ENCODE peak calls at places on chromosomes 1 and 21, in ten cellular contexts. One of them, this sample, is unnamed.

GRCh38 chr1:56583957-56584468 is 4.7 kb upstream of the PLPP3 start:
- DNase-seq in left lung: no peak
- DNase-seq in fibroblast of the aortic adventitia: no peak
- DNase-seq in bronchial epithelial cell: no peak
- DNase-seq in small intestine: no peak
- DNase-seq in Panc1: no peak
- DNase-seq in neural progenitor cell: no peak
- DNase-seq in K562: no peak
- DNase-seq in HepG2: no peak
- DNase-seq in dorsolateral prefrontal cortex: no peak
- DNase-seq in this sample: no peak

GRCh38 chr1:2474104-2474787 is 1.8 kb upstream of the PLCH2 start:
- DNase-seq in fibroblast of the aortic adventitia: no peak
- DNase-seq in Panc1: no peak
- DNase-seq in HepG2: no peak
- DNase-seq in neural progenitor cell: peak
- DNase-seq in left lung: no peak
- DNase-seq in K562: peak
- DNase-seq in bronchial epithelial cell: no peak
- DNase-seq in small intestine: no peak
- DNase-seq in dorsolateral prefrontal cortex: no peak
- DNase-seq in this sample: no peak

GRCh38 chr1:175132456-175132855 is 60.1 kb downstream of the KIAA0040 start:
- DNase-seq in small intestine: no peak
- DNase-seq in fibroblast of the aortic adventitia: peak
- DNase-seq in left lung: no peak
- DNase-seq in K562: no peak
- DNase-seq in Panc1: no peak
- DNase-seq in neural progenitor cell: no peak
- DNase-seq in dorsolateral prefrontal cortex: no peak
- DNase-seq in HepG2: no peak
- DNase-seq in bronchial epithelial cell: peak
- DNase-seq in this sample: no peak

GRCh38 chr1:31579374-31579773 is 3.1 kb downstream of the TINAGL1 start:
- DNase-seq in dorsolateral prefrontal cortex: peak
- DNase-seq in neural progenitor cell: no peak
- DNase-seq in K562: no peak
- DNase-seq in fibroblast of the aortic adventitia: no peak
- DNase-seq in Panc1: no peak
- DNase-seq in small intestine: no peak
- DNase-seq in left lung: peak
- DNase-seq in HepG2: no peak
- DNase-seq in bronchial epithelial cell: no peak
- DNase-seq in this sample: no peak

GRCh38 chr1:172533511-172534116 is 664 bp downstream of the SUCO start:
- DNase-seq in HepG2: peak
- DNase-seq in neural progenitor cell: peak
- DNase-seq in bronchial epithelial cell: peak
- DNase-seq in fibroblast of the aortic adventitia: peak
- DNase-seq in small intestine: peak
- DNase-seq in left lung: no peak
- DNase-seq in K562: peak
- DNase-seq in Panc1: no peak
- DNase-seq in dorsolateral prefrontal cortex: peak
- DNase-seq in this sample: peak

GRCh38 chr1:115164940-115165718 is 75.8 kb upstream of the TSPAN2 start:
- DNase-seq in neural progenitor cell: no peak
- DNase-seq in HepG2: no peak
- DNase-seq in dorsolateral prefrontal cortex: no peak
- DNase-seq in small intestine: no peak
- DNase-seq in Panc1: no peak
- DNase-seq in left lung: no peak
- DNase-seq in K562: no peak
- DNase-seq in fibroblast of the aortic adventitia: no peak
- DNase-seq in bronchial epithelial cell: no peak
- DNase-seq in this sample: no peak

GRCh38 chr21:18218331-18218730 is 26.3 kb upstream of the CHODL start:
- DNase-seq in Panc1: no peak
- DNase-seq in bronchial epithelial cell: no peak
- DNase-seq in left lung: no peak
- DNase-seq in small intestine: no peak
- DNase-seq in dorsolateral prefrontal cortex: no peak
- DNase-seq in fibroblast of the aortic adventitia: no peak
- DNase-seq in K562: no peak
- DNase-seq in neural progenitor cell: no peak
- DNase-seq in HepG2: no peak
- DNase-seq in this sample: no peak

GRCh38 chr1:228852015-228852414 is 116.7 kb downstream of the RHOU start:
- DNase-seq in small intestine: peak
- DNase-seq in Panc1: no peak
- DNase-seq in dorsolateral prefrontal cortex: no peak
- DNase-seq in neural progenitor cell: no peak
- DNase-seq in HepG2: no peak
- DNase-seq in fibroblast of the aortic adventitia: no peak
- DNase-seq in K562: no peak
- DNase-seq in left lung: no peak
- DNase-seq in bronchial epithelial cell: no peak
- DNase-seq in this sample: no peak

GRCh38 chr1:246139745-246140182 is 367.3 kb downstream of the SMYD3 start:
- DNase-seq in neural progenitor cell: no peak
- DNase-seq in left lung: no peak
- DNase-seq in HepG2: peak
- DNase-seq in small intestine: no peak
- DNase-seq in dorsolateral prefrontal cortex: no peak
- DNase-seq in Panc1: peak
- DNase-seq in bronchial epithelial cell: peak
- DNase-seq in K562: peak
- DNase-seq in fibroblast of the aortic adventitia: peak
- DNase-seq in this sample: no peak

GRCh38 chr1:41650176-41650519 is 165.7 kb upstream of the EDN2 start:
- DNase-seq in dorsolateral prefrontal cortex: no peak
- DNase-seq in K562: no peak
- DNase-seq in small intestine: no peak
- DNase-seq in neural progenitor cell: no peak
- DNase-seq in left lung: no peak
- DNase-seq in fibroblast of the aortic adventitia: no peak
- DNase-seq in Panc1: no peak
- DNase-seq in HepG2: no peak
- DNase-seq in bronchial epithelial cell: no peak
- DNase-seq in this sample: peak

GRCh38 chr1:25795955-25796806 is 3.8 kb upstream of the SELENON start:
- DNase-seq in fibroblast of the aortic adventitia: no peak
- DNase-seq in neural progenitor cell: no peak
- DNase-seq in dorsolateral prefrontal cortex: peak
- DNase-seq in Panc1: no peak
- DNase-seq in K562: no peak
- DNase-seq in left lung: no peak
- DNase-seq in bronchial epithelial cell: peak
- DNase-seq in small intestine: peak
- DNase-seq in HepG2: no peak
- DNase-seq in this sample: peak

GRCh38 chr1:76291186-76291585 is 216.6 kb downstream of the ST6GALNAC3 start:
- DNase-seq in dorsolateral prefrontal cortex: no peak
- DNase-seq in neural progenitor cell: peak
- DNase-seq in HepG2: no peak
- DNase-seq in K562: no peak
- DNase-seq in small intestine: no peak
- DNase-seq in bronchial epithelial cell: no peak
- DNase-seq in fibroblast of the aortic adventitia: no peak
- DNase-seq in left lung: no peak
- DNase-seq in Panc1: no peak
- DNase-seq in this sample: no peak

GRCh38 chr1:232845521-232845920 is 40.3 kb downstream of the MAP10 start:
- DNase-seq in left lung: no peak
- DNase-seq in dorsolateral prefrontal cortex: no peak
- DNase-seq in small intestine: no peak
- DNase-seq in bronchial epithelial cell: no peak
- DNase-seq in neural progenitor cell: peak
- DNase-seq in HepG2: no peak
- DNase-seq in K562: no peak
- DNase-seq in Panc1: no peak
- DNase-seq in fibroblast of the aortic adventitia: no peak
- DNase-seq in this sample: no peak

GRCh38 chr1:245298781-245299180 is 144.0 kb downstream of the KIF26B start:
- DNase-seq in dorsolateral prefrontal cortex: peak
- DNase-seq in neural progenitor cell: no peak
- DNase-seq in bronchial epithelial cell: peak
- DNase-seq in Panc1: no peak
- DNase-seq in K562: no peak
- DNase-seq in HepG2: no peak
- DNase-seq in left lung: no peak
- DNase-seq in fibroblast of the aortic adventitia: peak
- DNase-seq in small intestine: no peak
- DNase-seq in this sample: no peak

GRCh38 chr21:38386967-38387366 is 111.3 kb downstream of the ERG start:
- DNase-seq in fibroblast of the aortic adventitia: no peak
- DNase-seq in bronchial epithelial cell: peak
- DNase-seq in left lung: peak
- DNase-seq in small intestine: no peak
- DNase-seq in Panc1: no peak
- DNase-seq in dorsolateral prefrontal cortex: no peak
- DNase-seq in neural progenitor cell: no peak
- DNase-seq in HepG2: no peak
- DNase-seq in K562: no peak
- DNase-seq in this sample: no peak

GRCh38 chr1:168134132-168135041 is 2.3 kb downstream of the GPR161 start:
- DNase-seq in HepG2: no peak
- DNase-seq in bronchial epithelial cell: no peak
- DNase-seq in fibroblast of the aortic adventitia: no peak
- DNase-seq in K562: no peak
- DNase-seq in left lung: no peak
- DNase-seq in dorsolateral prefrontal cortex: no peak
- DNase-seq in small intestine: no peak
- DNase-seq in Panc1: no peak
- DNase-seq in neural progenitor cell: no peak
- DNase-seq in this sample: no peak
- H3K4me3 ChIP-seq in HepG2: no peak
- H3K4me3 ChIP-seq in bronchial epithelial cell: no peak
- H3K4me3 ChIP-seq in fibroblast of the aortic adventitia: no peak
- H3K4me3 ChIP-seq in K562: no peak
- H3K4me3 ChIP-seq in left lung: no peak
- H3K4me3 ChIP-seq in dorsolateral prefrontal cortex: no peak
- H3K4me3 ChIP-seq in small intestine: no peak
- H3K4me3 ChIP-seq in Panc1: no peak
- H3K4me3 ChIP-seq in neural progenitor cell: peak
- H3K4me3 ChIP-seq in this sample: no peak

DNA sequence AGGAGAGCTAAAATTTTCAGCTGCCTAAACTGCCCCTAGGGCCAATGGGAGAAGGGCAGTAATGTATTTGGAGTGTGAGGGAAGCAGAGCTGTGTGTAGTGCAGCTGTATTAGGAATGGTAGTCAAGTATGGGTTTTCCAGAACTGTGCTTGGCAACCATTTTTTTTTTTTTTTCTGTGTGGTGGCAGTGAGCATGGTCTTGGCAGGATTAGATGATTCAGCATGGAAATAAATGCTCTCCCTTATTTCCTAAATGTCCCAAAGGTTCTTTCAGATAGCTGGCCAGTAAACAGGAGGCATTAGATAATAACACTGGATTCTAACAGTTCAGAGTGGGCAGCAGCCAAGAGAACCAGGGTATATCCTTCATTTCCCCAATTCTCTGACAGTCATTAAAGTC is 81.7 kb downstream of the NDUFS5 start:
- DNase-seq in neural progenitor cell: no peak
- DNase-seq in dorsolateral prefrontal cortex: no peak
- DNase-seq in fibroblast of the aortic adventitia: peak
- DNase-seq in Panc1: no peak
- DNase-seq in K562: no peak
- DNase-seq in left lung: no peak
- DNase-seq in small intestine: no peak
- DNase-seq in bronchial epithelial cell: no peak
- DNase-seq in HepG2: no peak
- DNase-seq in this sample: no peak
- H3K4me3 ChIP-seq in neural progenitor cell: peak
- H3K4me3 ChIP-seq in dorsolateral prefrontal cortex: peak
- H3K4me3 ChIP-seq in fibroblast of the aortic adventitia: peak
- H3K4me3 ChIP-seq in Panc1: peak
- H3K4me3 ChIP-seq in K562: no peak
- H3K4me3 ChIP-seq in left lung: no peak
- H3K4me3 ChIP-seq in small intestine: no peak
- H3K4me3 ChIP-seq in bronchial epithelial cell: peak
- H3K4me3 ChIP-seq in HepG2: no peak
- H3K4me3 ChIP-seq in this sample: no peak

GRCh38 chr21:33406493-33406892 is 3.3 kb downstream of the IFNGR2 start:
- DNase-seq in neural progenitor cell: no peak
- DNase-seq in Panc1: no peak
- DNase-seq in K562: no peak
- DNase-seq in fibroblast of the aortic adventitia: no peak
- DNase-seq in small intestine: no peak
- DNase-seq in left lung: no peak
- DNase-seq in bronchial epithelial cell: no peak
- DNase-seq in HepG2: no peak
- DNase-seq in dorsolateral prefrontal cortex: no peak
- DNase-seq in this sample: no peak
- H3K4me3 ChIP-seq in neural progenitor cell: no peak
- H3K4me3 ChIP-seq in Panc1: no peak
- H3K4me3 ChIP-seq in K562: no peak
- H3K4me3 ChIP-seq in fibroblast of the aortic adventitia: no peak
- H3K4me3 ChIP-seq in small intestine: no peak
- H3K4me3 ChIP-seq in left lung: no peak
- H3K4me3 ChIP-seq in bronchial epithelial cell: no peak
- H3K4me3 ChIP-seq in HepG2: no peak
- H3K4me3 ChIP-seq in dorsolateral prefrontal cortex: no peak
- H3K4me3 ChIP-seq in this sample: no peak

GRCh38 chr1:201025571-201026002 is 2.1 kb upstream of the KIF21B start:
- DNase-seq in neural progenitor cell: peak
- DNase-seq in small intestine: no peak
- DNase-seq in K562: peak
- DNase-seq in fibroblast of the aortic adventitia: no peak
- DNase-seq in Panc1: no peak
- DNase-seq in bronchial epithelial cell: no peak
- DNase-seq in dorsolateral prefrontal cortex: no peak
- DNase-seq in left lung: no peak
- DNase-seq in HepG2: no peak
- DNase-seq in this sample: no peak

GRCh38 chr1:201023517-201023902 is at the start of gene KIF21B:
- DNase-seq in K562: peak
- DNase-seq in left lung: peak
- DNase-seq in bronchial epithelial cell: peak
- DNase-seq in small intestine: peak
- DNase-seq in dorsolateral prefrontal cortex: peak
- DNase-seq in fibroblast of the aortic adventitia: peak
- DNase-seq in HepG2: peak
- DNase-seq in neural progenitor cell: peak
- DNase-seq in Panc1: no peak
- DNase-seq in this sample: peak

GRCh38 chr1:201022824-201023516 is 544 bp downstream of the KIF21B start:
- DNase-seq in small intestine: no peak
- DNase-seq in left lung: peak
- DNase-seq in HepG2: no peak
- DNase-seq in bronchial epithelial cell: no peak
- DNase-seq in K562: peak
- DNase-seq in neural progenitor cell: peak
- DNase-seq in dorsolateral prefrontal cortex: no peak
- DNase-seq in Panc1: no peak
- DNase-seq in fibroblast of the aortic adventitia: no peak
- DNase-seq in this sample: peak

GRCh38 chr1:201026234-201026633 is 2.7 kb upstream of the KIF21B start:
- DNase-seq in fibroblast of the aortic adventitia: no peak
- DNase-seq in left lung: no peak
- DNase-seq in bronchial epithelial cell: no peak
- DNase-seq in small intestine: no peak
- DNase-seq in K562: no peak
- DNase-seq in dorsolateral prefrontal cortex: peak
- DNase-seq in Panc1: no peak
- DNase-seq in neural progenitor cell: no peak
- DNase-seq in HepG2: no peak
- DNase-seq in this sample: no peak

GRCh38 chr1:201024251-201024998 is 911 bp upstream of the KIF21B start:
- DNase-seq in HepG2: peak
- DNase-seq in K562: peak
- DNase-seq in left lung: no peak
- DNase-seq in Panc1: no peak
- DNase-seq in bronchial epithelial cell: no peak
- DNase-seq in neural progenitor cell: peak
- DNase-seq in fibroblast of the aortic adventitia: no peak
- DNase-seq in dorsolateral prefrontal cortex: no peak
- DNase-seq in small intestine: no peak
- DNase-seq in this sample: no peak
- H3K4me3 ChIP-seq in HepG2: no peak
- H3K4me3 ChIP-seq in K562: no peak
- H3K4me3 ChIP-seq in left lung: no peak
- H3K4me3 ChIP-seq in Panc1: no peak
- H3K4me3 ChIP-seq in bronchial epithelial cell: no peak
- H3K4me3 ChIP-seq in neural progenitor cell: peak
- H3K4me3 ChIP-seq in fibroblast of the aortic adventitia: no peak
- H3K4me3 ChIP-seq in dorsolateral prefrontal cortex: no peak
- H3K4me3 ChIP-seq in small intestine: no peak
- H3K4me3 ChIP-seq in this sample: no peak

This sample was measured in right lobe of liver.